ENCODE peak calls at places on chromosomes 2 and 18, in seven cellular contexts. Z, A, V, R, G, D and S are unnamed samples.

GRCh38 chr2:113129519-113130078 is 2.2 kb downstream of the IL1RN start:
- DNase-seq in Z (no peak), A (no peak), V (no peak), R (no peak), G (no peak), D (no peak), S (no peak)

GRCh38 chr2:237488901-237489860 is 2.1 kb downstream of the MLPH start:
- DNase-seq in Z (no peak), A (peak; percentile 45), V (no peak), R (no peak), G (no peak), D (peak; percentile 63), S (no peak)

GRCh38 chr18:66694857-66695256 is 91.0 kb upstream of the CDH19 start:
- DNase-seq in Z (no peak), A (no peak), V (no peak), R (no peak), G (no peak), D (no peak), S (no peak)

GRCh38 chr18:14089781-14090180 is 42.5 kb downstream of the ZNF519 start:
- DNase-seq in Z (no peak), A (peak; percentile 18), V (no peak), R (peak; percentile 2), G (no peak), D (peak; percentile 68), S (no peak)

GRCh38 chr2:37829202-37829601 is 95.9 kb upstream of the RMDN2 start:
- DNase-seq in Z (no peak), A (peak; percentile 98), V (peak; percentile 18), R (peak; percentile 92), G (no peak), D (peak; percentile 45), S (no peak)

GRCh38 chr18:79447703-79448367 is 52.1 kb downstream of the NFATC1 start:
- DNase-seq in Z (no peak), A (peak; percentile 85), V (no peak), R (peak; percentile 72), G (no peak), D (no peak), S (no peak)

GRCh38 chr2:85988210-85988913 is 99.6 kb upstream of the ST3GAL5 start:
- DNase-seq in Z (no peak), A (no peak), V (no peak), R (no peak), G (no peak), D (no peak), S (no peak)

GRCh38 chr2:227415538-227416424 is 28.0 kb upstream of the SCYGR1 start:
- DNase-seq in Z (no peak), A (peak; percentile 69), V (peak; percentile 9), R (peak; percentile 47), G (no peak), D (no peak), S (no peak)

GRCh38 chr2:36667931-36668330 is 28.6 kb upstream of the VIT start:
- DNase-seq in Z (peak; percentile 69), A (no peak), V (no peak), R (no peak), G (no peak), D (peak; percentile 62), S (peak; percentile 23)

DNA sequence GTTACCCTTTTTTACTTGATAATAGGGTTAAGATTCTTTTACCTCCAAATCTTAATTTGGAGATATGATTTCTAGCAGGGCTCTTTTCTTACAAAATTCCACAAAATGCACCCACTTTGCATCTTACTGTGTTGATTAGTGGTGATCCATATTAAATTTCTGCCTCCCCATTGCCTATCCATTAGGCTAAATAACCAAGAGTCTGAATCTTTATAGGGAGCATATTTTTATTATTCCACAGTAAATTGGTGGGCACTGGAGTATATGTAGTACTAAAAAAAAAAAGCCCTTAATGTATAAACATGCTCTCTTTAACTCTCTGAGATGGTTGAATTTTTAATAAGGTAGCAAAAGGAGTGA is 8.1 kb upstream of the TXNDC2 start:
- DNase-seq in Z (no peak), A (no peak), V (no peak), R (no peak), G (no peak), D (no peak), S (no peak)
- H2BK120ac ChIP-seq in Z (no peak overlapping the region), A (peak overlapping the region; percentile 93), V (no peak overlapping the region), R (no peak overlapping the region), G (no peak overlapping the region), D (no peak overlapping the region), S (no peak overlapping the region)

GRCh38 chr2:235550946-235551345 is 57.1 kb downstream of the AGAP1 start:
- DNase-seq in Z (no peak), A (no peak), V (no peak), R (no peak), G (no peak), D (no peak), S (no peak)

GRCh38 chr2:235550378-235550760 is 56.5 kb downstream of the AGAP1 start:
- DNase-seq in Z (no peak), A (no peak), V (no peak), R (no peak), G (no peak), D (no peak), S (no peak)

GRCh38 chr2:235552671-235553070 is 58.8 kb downstream of the AGAP1 start:
- DNase-seq in Z (no peak), A (no peak), V (no peak), R (no peak), G (no peak), D (no peak), S (no peak)

GRCh38 chr2:235553291-235553690 is 59.4 kb downstream of the AGAP1 start:
- DNase-seq in Z (no peak), A (no peak), V (no peak), R (no peak), G (no peak), D (no peak), S (no peak)

DNA sequence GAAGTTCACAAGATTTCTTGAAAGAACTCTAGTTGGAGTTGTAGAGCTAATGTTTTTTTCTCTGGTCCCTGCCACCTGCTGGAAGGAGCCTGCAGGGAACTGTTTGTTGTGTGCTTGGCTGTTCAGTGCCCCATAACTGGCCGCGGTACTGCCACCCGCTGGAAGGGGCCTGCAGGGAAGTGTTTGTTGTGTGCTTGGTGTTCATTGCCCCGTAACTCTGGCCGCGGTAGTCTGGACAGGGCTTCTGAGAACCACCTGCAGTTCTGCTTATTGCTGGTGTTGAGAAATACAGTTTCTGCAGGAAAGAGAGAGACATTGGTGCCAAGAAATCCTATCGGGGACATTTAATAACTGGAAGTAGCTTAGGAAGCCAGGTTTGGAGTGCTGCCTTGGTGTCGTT is 58.1 kb downstream of the AGAP1 start:
- DNase-seq in Z (peak; percentile 82), A (peak; percentile 48), V (no peak), R (peak; percentile 59), G (peak; percentile 38), D (peak; percentile 85), S (peak; percentile 9)
- H2BK120ac ChIP-seq in Z (no peak overlapping the region), A (no peak overlapping the region), V (no peak overlapping the region), R (no peak overlapping the region), G (no peak overlapping the region), D (no peak overlapping the region), S (no peak overlapping the region)

DNA sequence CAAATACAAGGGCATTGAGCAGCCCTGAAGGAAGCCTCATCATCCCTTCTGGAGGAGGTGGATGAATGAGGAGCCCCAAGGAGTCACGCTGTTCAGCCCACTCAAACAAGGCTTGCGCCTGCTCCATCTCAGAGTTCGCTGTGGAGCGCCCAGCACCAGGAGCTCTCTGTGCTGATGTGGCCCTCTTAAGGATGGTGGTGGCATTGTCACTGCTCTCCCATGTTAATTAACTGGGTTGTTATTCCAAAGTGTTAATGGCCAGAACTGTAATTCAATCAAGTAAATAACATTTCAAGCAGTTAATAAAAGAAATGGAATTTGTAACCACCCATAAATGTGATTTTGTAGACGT is 726.0 kb upstream of the RAB6C start:
- DNase-seq in Z (peak; percentile 61), A (no peak), V (peak; percentile 20), R (peak; percentile 25), G (peak; percentile 15), D (peak; percentile 53), S (peak; percentile 8)
- H2BK120ac ChIP-seq in Z (no peak overlapping the region), A (no peak overlapping the region), V (no peak overlapping the region), R (no peak overlapping the region), G (no peak overlapping the region), D (no peak overlapping the region), S (no peak overlapping the region)

DNA sequence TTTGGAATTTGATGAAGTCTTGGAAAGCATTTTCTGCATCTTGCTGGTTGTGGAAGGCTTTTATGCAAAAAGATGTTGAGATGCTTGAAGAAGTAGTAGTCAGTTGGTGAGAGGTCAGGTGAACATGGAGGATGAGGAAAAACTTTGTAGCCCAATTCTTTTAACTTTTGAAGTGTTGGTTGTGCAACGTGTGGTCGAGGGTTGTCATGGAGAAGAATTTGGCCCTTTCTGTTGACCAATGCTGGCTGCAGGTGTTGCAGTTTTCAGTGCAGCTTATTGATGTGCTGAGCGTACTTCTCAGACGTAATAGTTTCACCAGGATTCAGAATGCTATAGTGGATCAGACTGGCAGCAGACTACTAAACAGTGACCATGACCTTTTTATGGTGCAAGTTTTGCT is 508.4 kb upstream of the MAP2 start:
- DNase-seq in Z (no peak), A (no peak), V (peak; percentile 79), R (no peak), G (no peak), D (no peak), S (no peak)
- H2BK120ac ChIP-seq in Z (no peak overlapping the region), A (no peak overlapping the region), V (no peak overlapping the region), R (no peak overlapping the region), G (no peak overlapping the region), D (no peak overlapping the region), S (no peak overlapping the region)

GRCh38 chr2:60029248-60029883 is 524.1 kb downstream of the BCL11A start:
- DNase-seq in Z (no peak), A (no peak), V (peak; percentile 29), R (no peak), G (no peak), D (no peak), S (no peak)

GRCh38 chr2:60028819-60029218 is 524.6 kb downstream of the BCL11A start:
- DNase-seq in Z (no peak), A (no peak), V (peak; percentile 62), R (no peak), G (no peak), D (peak; percentile 89), S (no peak)

GRCh38 chr2:60033325-60033724 is 520.1 kb downstream of the BCL11A start:
- DNase-seq in Z (no peak), A (no peak), V (no peak), R (no peak), G (no peak), D (no peak), S (no peak)
- H2BK120ac ChIP-seq in Z (no peak overlapping the region), A (no peak overlapping the region), V (no peak overlapping the region), R (no peak overlapping the region), G (no peak overlapping the region), D (no peak overlapping the region), S (no peak overlapping the region)

GRCh38 chr2:9879455-9880194 is 36.4 kb downstream of the TAF1B start:
- DNase-seq in Z (no peak), A (no peak), V (no peak), R (no peak), G (no peak), D (no peak), S (no peak)

GRCh38 chr2:9877026-9877425 is 33.8 kb downstream of the TAF1B start:
- DNase-seq in Z (no peak), A (no peak), V (no peak), R (no peak), G (no peak), D (no peak), S (no peak)

GRCh38 chr2:9873337-9873736 is 30.1 kb downstream of the TAF1B start:
- DNase-seq in Z (no peak), A (no peak), V (no peak), R (no peak), G (no peak), D (no peak), S (no peak)

DNA sequence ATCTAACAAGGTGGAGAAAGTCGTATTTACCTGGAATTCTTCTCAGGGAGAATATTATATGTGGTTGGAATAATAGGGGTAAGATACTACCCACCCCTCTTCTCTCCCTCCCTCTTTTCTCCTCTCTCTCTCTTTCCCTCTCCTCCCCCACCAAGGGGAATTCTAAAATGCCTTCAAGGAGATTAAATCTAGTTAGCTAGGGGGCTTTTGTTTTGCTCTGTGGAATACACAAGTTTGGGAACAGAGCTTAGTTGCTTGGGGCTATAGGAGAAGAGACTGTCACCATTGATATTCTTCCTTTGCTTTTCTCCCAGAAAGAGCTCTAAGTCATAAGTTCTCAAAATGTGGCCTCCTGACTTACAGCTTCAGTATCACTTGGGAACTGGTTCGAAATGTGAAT is 34.5 kb downstream of the TAF1B start:
- DNase-seq in Z (no peak), A (no peak), V (no peak), R (no peak), G (no peak), D (peak; percentile 94), S (no peak)
- H2BK120ac ChIP-seq in Z (no peak overlapping the region), A (no peak overlapping the region), V (no peak overlapping the region), R (no peak overlapping the region), G (no peak overlapping the region), D (no peak overlapping the region), S (no peak overlapping the region)